ENCODE peak calls at places on chromosome X, in four cellular contexts. One of them, this sample, is unnamed.

GRCh38 chrX:154761977-154762528 is 611 bp upstream of the DKC1 start:
- DNase-seq in coronary artery: no peak
- DNase-seq in tibial artery: no peak
- DNase-seq in HL-60: no peak
- DNase-seq in this sample: no peak

GRCh38 chrX:107440187-107440586 is 9.3 kb upstream of the FRMPD3 start:
- DNase-seq in HL-60: no peak
- DNase-seq in tibial artery: no peak
- DNase-seq in coronary artery: no peak
- DNase-seq in this sample: no peak

GRCh38 chrX:138856881-138857280 is 145.4 kb upstream of the FGF13 start:
- DNase-seq in tibial artery: no peak
- DNase-seq in coronary artery: no peak
- DNase-seq in HL-60: no peak
- DNase-seq in this sample: no peak

GRCh38 chrX:140661657-140662056 is 47.9 kb upstream of the LINC00632 start:
- DNase-seq in HL-60: no peak
- DNase-seq in tibial artery: no peak
- DNase-seq in coronary artery: no peak
- DNase-seq in this sample: no peak

GRCh38 chrX:121161501-121161933 is 114.1 kb downstream of the GLUD2 start:
- DNase-seq in coronary artery: no peak
- DNase-seq in HL-60: no peak
- DNase-seq in tibial artery: no peak
- DNase-seq in this sample: no peak

GRCh38 chrX:42143866-42144592 is 220.7 kb upstream of the CASK start:
- DNase-seq in coronary artery: no peak
- DNase-seq in HL-60: no peak
- DNase-seq in tibial artery: no peak
- DNase-seq in this sample: no peak

GRCh38 chrX:154840856-154841255 is 6.4 kb upstream of the SMIM9 start:
- DNase-seq in HL-60: peak
- DNase-seq in tibial artery: no peak
- DNase-seq in coronary artery: no peak
- DNase-seq in this sample: no peak

GRCh38 chrX:123171781-123172180 is 12.3 kb upstream of the GRIA3 start:
- DNase-seq in HL-60: no peak
- DNase-seq in coronary artery: no peak
- DNase-seq in tibial artery: no peak
- DNase-seq in this sample: no peak

GRCh38 chrX:19889582-19890342 is 2.4 kb upstream of the SH3KBP1 start:
- DNase-seq in coronary artery: no peak
- DNase-seq in tibial artery: no peak
- DNase-seq in HL-60: no peak
- DNase-seq in this sample: no peak

GRCh38 chrX:7073336-7073735 is 74.2 kb upstream of the STS start:
- DNase-seq in coronary artery: no peak
- DNase-seq in tibial artery: no peak
- DNase-seq in HL-60: no peak
- DNase-seq in this sample: no peak

GRCh38 chrX:7074908-7075204 is 72.7 kb upstream of the STS start:
- DNase-seq in tibial artery: no peak
- DNase-seq in HL-60: no peak
- DNase-seq in coronary artery: no peak
- DNase-seq in this sample: no peak

GRCh38 chrX:7076245-7076661 is 71.3 kb upstream of the STS start:
- DNase-seq in HL-60: no peak
- DNase-seq in coronary artery: no peak
- DNase-seq in tibial artery: no peak
- DNase-seq in this sample: no peak

GRCh38 chrX:7072856-7073255 is 74.7 kb upstream of the STS start:
- DNase-seq in HL-60: no peak
- DNase-seq in tibial artery: no peak
- DNase-seq in coronary artery: no peak
- DNase-seq in this sample: no peak

DNA sequence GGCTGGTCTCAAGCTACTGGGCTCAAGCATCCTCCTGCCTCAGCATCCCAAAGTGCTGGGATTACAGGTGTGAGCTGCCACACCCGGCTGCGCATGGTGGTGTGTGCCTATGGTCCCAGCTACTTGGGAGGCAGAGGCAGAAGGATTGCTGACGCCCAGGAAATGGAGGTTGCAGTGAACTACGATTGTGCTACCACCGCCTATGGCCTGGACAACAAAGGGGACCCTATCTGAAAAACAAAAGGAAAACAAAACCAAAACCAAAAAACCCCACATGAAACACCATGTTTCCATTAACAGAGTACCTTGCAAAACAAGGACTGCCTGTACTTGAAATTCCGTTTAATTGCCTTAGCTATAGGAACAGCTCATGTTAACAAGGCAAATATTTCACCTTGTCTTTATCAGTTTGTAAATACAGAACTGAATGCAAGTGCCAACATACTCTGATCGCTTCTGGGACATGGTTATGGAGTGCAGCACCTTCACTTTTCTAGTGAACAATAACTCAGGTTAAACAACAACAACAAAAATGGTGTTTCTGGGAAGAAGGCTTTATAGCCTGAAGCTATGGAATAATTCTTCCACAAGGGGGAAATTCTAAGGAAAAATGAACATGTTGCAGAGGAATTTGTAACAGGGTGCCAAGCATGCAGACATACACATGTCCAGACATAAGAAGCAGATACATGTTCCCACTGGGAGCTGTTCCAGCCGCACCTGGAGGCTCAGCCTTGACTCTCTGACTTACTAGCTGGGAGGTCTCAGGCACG is 73.2 kb upstream of the STS start:
- DNase-seq in tibial artery: no peak
- DNase-seq in coronary artery: no peak
- DNase-seq in HL-60: no peak
- DNase-seq in this sample: no peak
- TF ChIP-seq CTCF in tibial artery: no peak
- TF ChIP-seq CTCF in coronary artery: no peak
- TF ChIP-seq CTCF in HL-60: no peak
- TF ChIP-seq CTCF in this sample: no peak

DNA sequence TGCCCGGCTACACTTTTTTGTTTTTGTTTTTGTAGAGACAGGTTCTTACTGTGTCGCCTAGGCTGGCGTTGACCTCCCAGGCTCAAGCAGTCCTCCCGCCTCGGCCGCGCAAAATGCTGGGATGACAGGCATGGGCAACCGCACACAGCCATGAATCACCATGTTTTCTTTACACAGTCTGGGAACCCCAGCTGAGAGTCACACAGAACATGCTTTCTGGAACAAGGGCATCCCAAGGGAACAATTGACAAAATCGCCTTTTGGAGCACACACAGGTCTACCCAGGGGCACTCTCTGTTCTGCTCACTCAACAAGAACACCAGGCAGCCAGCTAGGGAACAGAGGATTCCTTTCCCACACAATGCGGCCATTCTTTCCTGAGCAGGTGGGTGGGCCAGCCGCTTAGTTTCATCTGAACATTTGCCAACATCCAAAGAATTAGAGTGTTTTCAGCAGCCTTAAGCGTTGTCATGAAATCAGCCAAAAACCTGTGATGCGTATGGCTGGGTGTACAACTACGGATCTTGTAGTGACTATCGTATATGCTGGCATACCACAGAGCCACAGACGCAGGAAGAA is 15.7 kb downstream of the PRKX start:
- DNase-seq in HL-60: no peak
- DNase-seq in coronary artery: no peak
- DNase-seq in tibial artery: peak
- DNase-seq in this sample: no peak
- H3K4me3 ChIP-seq in HL-60: no peak
- H3K4me3 ChIP-seq in coronary artery: no peak
- H3K4me3 ChIP-seq in tibial artery: peak
- H3K4me3 ChIP-seq in this sample: no peak

GRCh38 chrX:72297953-72298730 is 7.6 kb downstream of the CITED1 start:
- DNase-seq in coronary artery: no peak
- DNase-seq in tibial artery: no peak
- DNase-seq in HL-60: no peak
- DNase-seq in this sample: no peak
- TF ChIP-seq CTCF in coronary artery: no peak
- TF ChIP-seq CTCF in tibial artery: no peak
- TF ChIP-seq CTCF in HL-60: peak
- TF ChIP-seq CTCF in this sample: peak

GRCh38 chrX:66164931-66165330 is 884 bp downstream of the HEPH start:
- DNase-seq in HL-60: no peak
- DNase-seq in tibial artery: no peak
- DNase-seq in coronary artery: no peak
- DNase-seq in this sample: no peak

GRCh38 chrX:66162331-66162822 is 1.7 kb upstream of the HEPH start:
- DNase-seq in HL-60: no peak
- DNase-seq in tibial artery: no peak
- DNase-seq in coronary artery: no peak
- DNase-seq in this sample: no peak

GRCh38 chrX:66163447-66163846 is 600 bp upstream of the HEPH start:
- DNase-seq in HL-60: no peak
- DNase-seq in tibial artery: no peak
- DNase-seq in coronary artery: no peak
- DNase-seq in this sample: no peak

GRCh38 chrX:66164470-66164869 is 423 bp downstream of the HEPH start:
- DNase-seq in coronary artery: no peak
- DNase-seq in HL-60: no peak
- DNase-seq in tibial artery: no peak
- DNase-seq in this sample: no peak

GRCh38 chrX:66163849-66164401 is at the start of gene HEPH:
- DNase-seq in tibial artery: no peak
- DNase-seq in HL-60: no peak
- DNase-seq in coronary artery: no peak
- DNase-seq in this sample: no peak
- H3K4me3 ChIP-seq in tibial artery: peak
- H3K4me3 ChIP-seq in HL-60: no peak
- H3K4me3 ChIP-seq in coronary artery: peak
- H3K4me3 ChIP-seq in this sample: no peak

GRCh38 chrX:10042055-10042454 is 74.9 kb downstream of the CLDN34 start:
- DNase-seq in HL-60: no peak
- DNase-seq in tibial artery: no peak
- DNase-seq in coronary artery: no peak
- DNase-seq in this sample: no peak
- TF ChIP-seq CTCF in HL-60: no peak
- TF ChIP-seq CTCF in tibial artery: no peak
- TF ChIP-seq CTCF in coronary artery: no peak
- TF ChIP-seq CTCF in this sample: no peak

GRCh38 chrX:9681422-9681821 is 84.2 kb downstream of the GPR143 start:
- DNase-seq in tibial artery: no peak
- DNase-seq in HL-60: peak
- DNase-seq in coronary artery: no peak
- DNase-seq in this sample: no peak

GRCh38 chrX:9681011-9681410 is 84.6 kb downstream of the GPR143 start:
- DNase-seq in coronary artery: no peak
- DNase-seq in tibial artery: no peak
- DNase-seq in HL-60: no peak
- DNase-seq in this sample: no peak

GRCh38 chrX:9682861-9683260 is 82.8 kb downstream of the GPR143 start:
- DNase-seq in HL-60: no peak
- DNase-seq in coronary artery: no peak
- DNase-seq in tibial artery: no peak
- DNase-seq in this sample: no peak

GRCh38 chrX:9683350-9683749 is 82.3 kb downstream of the GPR143 start:
- DNase-seq in HL-60: no peak
- DNase-seq in coronary artery: no peak
- DNase-seq in tibial artery: no peak
- DNase-seq in this sample: no peak

GRCh38 chrX:9682456-9682855 is 83.2 kb downstream of the GPR143 start:
- DNase-seq in tibial artery: no peak
- DNase-seq in HL-60: no peak
- DNase-seq in coronary artery: no peak
- DNase-seq in this sample: no peak
- H3K4me3 ChIP-seq in tibial artery: no peak
- H3K4me3 ChIP-seq in HL-60: no peak
- H3K4me3 ChIP-seq in coronary artery: no peak
- H3K4me3 ChIP-seq in this sample: no peak

GRCh38 chrX:54639346-54640102 is 109.5 kb downstream of the GNL3L start:
- DNase-seq in coronary artery: peak
- DNase-seq in HL-60: peak
- DNase-seq in tibial artery: peak
- DNase-seq in this sample: peak
- TF ChIP-seq CTCF in coronary artery: peak
- TF ChIP-seq CTCF in HL-60: peak
- TF ChIP-seq CTCF in tibial artery: peak
- TF ChIP-seq CTCF in this sample: peak